ENCODE peak calls at places on chromosome 13, in five cellular contexts. One of them, this sample, is unnamed.

GRCh38 chr13:72379581-72379980 is 347.8 kb downstream of the MZT1 start:
- DNase-seq in naive thymus-derived CD4-positive, alpha-beta T cell: no peak
- DNase-seq in tibial artery: no peak
- DNase-seq in mammary epithelial cell: peak; percentile 72
- DNase-seq in uterus: no peak
- DNase-seq in this sample: no peak

GRCh38 chr13:50713849-50714248 is 129.6 kb downstream of the DLEU7 start:
- DNase-seq in tibial artery: no peak
- DNase-seq in uterus: no peak
- DNase-seq in mammary epithelial cell: peak; percentile 81
- DNase-seq in naive thymus-derived CD4-positive, alpha-beta T cell: peak; percentile 14
- DNase-seq in this sample: no peak

GRCh38 chr13:94558721-94559120 is 37.2 kb downstream of the TGDS start:
- DNase-seq in tibial artery: no peak
- DNase-seq in mammary epithelial cell: no peak
- DNase-seq in naive thymus-derived CD4-positive, alpha-beta T cell: peak; percentile 25
- DNase-seq in uterus: no peak
- DNase-seq in this sample: no peak

GRCh38 chr13:93398167-93398566 is 171.6 kb downstream of the GPC6 start:
- DNase-seq in naive thymus-derived CD4-positive, alpha-beta T cell: no peak
- DNase-seq in tibial artery: no peak
- DNase-seq in mammary epithelial cell: no peak
- DNase-seq in uterus: no peak
- DNase-seq in this sample: no peak

GRCh38 chr13:97653741-97654140 is 219.8 kb downstream of the RAP2A start:
- DNase-seq in naive thymus-derived CD4-positive, alpha-beta T cell: no peak
- DNase-seq in tibial artery: no peak
- DNase-seq in mammary epithelial cell: peak; percentile 55
- DNase-seq in uterus: no peak
- DNase-seq in this sample: no peak

GRCh38 chr13:40230833-40231266 is 435.6 kb downstream of the FOXO1 start:
- DNase-seq in tibial artery: no peak
- DNase-seq in mammary epithelial cell: no peak
- DNase-seq in naive thymus-derived CD4-positive, alpha-beta T cell: no peak
- DNase-seq in uterus: no peak
- DNase-seq in this sample: no peak

GRCh38 chr13:40342901-40343300 is 323.5 kb downstream of the FOXO1 start:
- DNase-seq in naive thymus-derived CD4-positive, alpha-beta T cell: no peak
- DNase-seq in tibial artery: no peak
- DNase-seq in mammary epithelial cell: no peak
- DNase-seq in uterus: no peak
- DNase-seq in this sample: no peak

GRCh38 chr13:47033216-47033615 is 136.4 kb upstream of the HTR2A start:
- DNase-seq in mammary epithelial cell: peak; percentile 10
- DNase-seq in tibial artery: no peak
- DNase-seq in uterus: no peak
- DNase-seq in naive thymus-derived CD4-positive, alpha-beta T cell: no peak
- DNase-seq in this sample: no peak

GRCh38 chr13:26074706-26075105 is 22.9 kb upstream of the SHISA2 start:
- DNase-seq in mammary epithelial cell: peak; percentile 31
- DNase-seq in naive thymus-derived CD4-positive, alpha-beta T cell: no peak
- DNase-seq in uterus: no peak
- DNase-seq in tibial artery: no peak
- DNase-seq in this sample: no peak
- H3K4me3 ChIP-seq in mammary epithelial cell: no peak overlapping the region
- H3K4me3 ChIP-seq in naive thymus-derived CD4-positive, alpha-beta T cell: no peak overlapping the region
- H3K4me3 ChIP-seq in uterus: no peak overlapping the region
- H3K4me3 ChIP-seq in tibial artery: no peak overlapping the region
- H3K4me3 ChIP-seq in this sample: no peak overlapping the region

GRCh38 chr13:74080762-74081161 is 53.4 kb downstream of the KLF12 start:
- DNase-seq in tibial artery: no peak
- DNase-seq in uterus: no peak
- DNase-seq in mammary epithelial cell: no peak
- DNase-seq in naive thymus-derived CD4-positive, alpha-beta T cell: no peak
- DNase-seq in this sample: no peak

GRCh38 chr13:74074723-74075122 is 59.5 kb downstream of the KLF12 start:
- DNase-seq in uterus: no peak
- DNase-seq in naive thymus-derived CD4-positive, alpha-beta T cell: no peak
- DNase-seq in mammary epithelial cell: peak; percentile 24
- DNase-seq in tibial artery: no peak
- DNase-seq in this sample: no peak

GRCh38 chr13:74073231-74073630 is 61.0 kb downstream of the KLF12 start:
- DNase-seq in naive thymus-derived CD4-positive, alpha-beta T cell: no peak
- DNase-seq in tibial artery: no peak
- DNase-seq in mammary epithelial cell: no peak
- DNase-seq in uterus: no peak
- DNase-seq in this sample: no peak

GRCh38 chr13:74077847-74078246 is 56.4 kb downstream of the KLF12 start:
- DNase-seq in tibial artery: no peak
- DNase-seq in naive thymus-derived CD4-positive, alpha-beta T cell: no peak
- DNase-seq in uterus: no peak
- DNase-seq in mammary epithelial cell: no peak
- DNase-seq in this sample: no peak

GRCh38 chr13:74077375-74077774 is 56.8 kb downstream of the KLF12 start:
- DNase-seq in naive thymus-derived CD4-positive, alpha-beta T cell: no peak
- DNase-seq in uterus: no peak
- DNase-seq in mammary epithelial cell: no peak
- DNase-seq in tibial artery: no peak
- DNase-seq in this sample: no peak
- H3K4me1 ChIP-seq in naive thymus-derived CD4-positive, alpha-beta T cell: peaks cover 28% of the 10 kb centered on the region
- H3K4me1 ChIP-seq in uterus: no peaks in the 10 kb centered on the region
- H3K4me1 ChIP-seq in mammary epithelial cell: peaks cover 16% of the 10 kb centered on the region
- H3K4me1 ChIP-seq in tibial artery: no peaks in the 10 kb centered on the region
- H3K4me1 ChIP-seq in this sample: no peaks in the 10 kb centered on the region

GRCh38 chr13:42039946-42040729 is 8.3 kb upstream of the DGKH start:
- DNase-seq in uterus: peak; percentile 92
- DNase-seq in mammary epithelial cell: peak; percentile 81
- DNase-seq in naive thymus-derived CD4-positive, alpha-beta T cell: peak; percentile 78
- DNase-seq in tibial artery: peak; percentile 90
- DNase-seq in this sample: peak; percentile 95
- H3K27me3 ChIP-seq in uterus: no peaks in the 10 kb centered on the region
- H3K27me3 ChIP-seq in mammary epithelial cell: no peaks in the 10 kb centered on the region
- H3K27me3 ChIP-seq in naive thymus-derived CD4-positive, alpha-beta T cell: no peaks in the 10 kb centered on the region
- H3K27me3 ChIP-seq in tibial artery: no peaks in the 10 kb centered on the region
- H3K27me3 ChIP-seq in this sample: no peaks in the 10 kb centered on the region

GRCh38 chr13:106619688-106620555 is 52.0 kb upstream of the ARGLU1 start:
- DNase-seq in naive thymus-derived CD4-positive, alpha-beta T cell: peak; percentile 45
- DNase-seq in uterus: no peak
- DNase-seq in tibial artery: peak; percentile 25
- DNase-seq in mammary epithelial cell: peak; percentile 49
- DNase-seq in this sample: peak; percentile 46
- H3K4me3 ChIP-seq in naive thymus-derived CD4-positive, alpha-beta T cell: no peak overlapping the region
- H3K4me3 ChIP-seq in uterus: no peak overlapping the region
- H3K4me3 ChIP-seq in tibial artery: no peak overlapping the region
- H3K4me3 ChIP-seq in mammary epithelial cell: no peak overlapping the region
- H3K4me3 ChIP-seq in this sample: no peak overlapping the region

DNA sequence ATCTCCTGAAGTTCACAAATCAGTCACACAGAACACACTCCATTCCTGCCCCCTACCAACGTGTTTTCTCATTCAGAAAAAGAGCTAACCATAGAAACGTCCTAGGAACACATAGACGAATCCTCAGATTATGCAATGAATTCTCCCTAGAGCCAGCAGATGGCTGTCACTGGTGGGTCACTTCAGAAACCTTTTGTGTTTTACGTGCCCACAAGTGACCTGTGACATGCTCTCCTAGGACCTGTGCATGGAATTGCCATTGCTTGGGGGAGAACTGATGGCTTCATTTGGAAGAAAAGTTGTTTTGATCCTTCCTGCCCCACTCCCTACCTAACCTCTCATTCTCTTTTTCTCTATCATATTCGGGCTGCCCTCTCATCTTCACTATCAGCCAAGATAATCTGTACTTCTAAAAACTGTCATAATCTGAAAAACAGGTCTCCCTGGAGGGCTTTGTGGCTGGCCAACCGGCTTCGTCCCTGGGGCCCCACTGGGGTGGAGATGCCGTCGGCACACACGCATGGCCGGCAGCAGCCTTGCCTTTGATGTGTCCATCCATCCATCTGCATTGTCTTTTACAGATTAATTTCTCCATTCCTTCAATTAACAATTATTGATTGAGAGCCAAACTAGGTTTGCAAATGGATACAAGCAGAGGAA is 144.1 kb upstream of the SERP2 start:
- DNase-seq in uterus: no peak
- DNase-seq in mammary epithelial cell: no peak
- DNase-seq in naive thymus-derived CD4-positive, alpha-beta T cell: no peak
- DNase-seq in tibial artery: no peak
- DNase-seq in this sample: no peak
- H3K4me1 ChIP-seq in uterus: peaks cover 5% of the 10 kb centered on the region
- H3K4me1 ChIP-seq in mammary epithelial cell: peaks cover 15% of the 10 kb centered on the region
- H3K4me1 ChIP-seq in naive thymus-derived CD4-positive, alpha-beta T cell: no peaks in the 10 kb centered on the region
- H3K4me1 ChIP-seq in tibial artery: no peaks in the 10 kb centered on the region
- H3K4me1 ChIP-seq in this sample: no peaks in the 10 kb centered on the region

GRCh38 chr13:31929031-31929770 is 102.4 kb upstream of the FRY start:
- DNase-seq in mammary epithelial cell: no peak
- DNase-seq in uterus: no peak
- DNase-seq in tibial artery: no peak
- DNase-seq in naive thymus-derived CD4-positive, alpha-beta T cell: no peak
- DNase-seq in this sample: no peak

GRCh38 chr13:31925079-31925478 is 106.5 kb upstream of the FRY start:
- DNase-seq in tibial artery: no peak
- DNase-seq in naive thymus-derived CD4-positive, alpha-beta T cell: no peak
- DNase-seq in uterus: no peak
- DNase-seq in mammary epithelial cell: no peak
- DNase-seq in this sample: no peak

GRCh38 chr13:31930901-31931522 is 100.6 kb upstream of the FRY start:
- DNase-seq in mammary epithelial cell: no peak
- DNase-seq in tibial artery: no peak
- DNase-seq in uterus: no peak
- DNase-seq in naive thymus-derived CD4-positive, alpha-beta T cell: no peak
- DNase-seq in this sample: no peak

GRCh38 chr13:31930490-31930889 is 101.1 kb upstream of the FRY start:
- DNase-seq in tibial artery: no peak
- DNase-seq in uterus: no peak
- DNase-seq in mammary epithelial cell: no peak
- DNase-seq in naive thymus-derived CD4-positive, alpha-beta T cell: no peak
- DNase-seq in this sample: no peak

DNA sequence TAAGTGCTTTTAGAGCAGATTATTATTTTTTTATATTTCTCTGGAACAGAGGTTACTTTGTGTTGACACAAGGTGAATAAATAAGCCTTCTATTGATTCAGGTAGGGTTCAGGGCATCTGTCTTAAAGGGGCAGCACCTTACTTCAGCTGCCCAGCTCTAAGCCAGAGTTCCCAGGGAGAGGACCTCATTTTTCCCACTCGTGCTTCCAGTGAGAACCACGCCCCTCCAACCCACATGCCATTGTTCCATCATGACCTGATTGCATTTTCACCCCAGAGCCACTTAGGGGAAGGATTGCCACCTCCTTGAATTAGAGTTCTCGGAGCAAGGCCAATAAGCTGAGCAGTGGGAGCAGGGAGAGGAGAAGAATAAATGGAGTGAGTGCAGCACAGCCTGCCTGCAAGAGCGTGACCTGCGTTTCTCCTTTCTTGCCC is 104.3 kb upstream of the FRY start:
- DNase-seq in uterus: no peak
- DNase-seq in tibial artery: no peak
- DNase-seq in mammary epithelial cell: no peak
- DNase-seq in naive thymus-derived CD4-positive, alpha-beta T cell: no peak
- DNase-seq in this sample: no peak
- H3K27me3 ChIP-seq in uterus: no peaks in the 10 kb centered on the region
- H3K27me3 ChIP-seq in tibial artery: no peaks in the 10 kb centered on the region
- H3K27me3 ChIP-seq in mammary epithelial cell: no peaks in the 10 kb centered on the region
- H3K27me3 ChIP-seq in naive thymus-derived CD4-positive, alpha-beta T cell: no peaks in the 10 kb centered on the region
- H3K27me3 ChIP-seq in this sample: no peaks in the 10 kb centered on the region

DNA sequence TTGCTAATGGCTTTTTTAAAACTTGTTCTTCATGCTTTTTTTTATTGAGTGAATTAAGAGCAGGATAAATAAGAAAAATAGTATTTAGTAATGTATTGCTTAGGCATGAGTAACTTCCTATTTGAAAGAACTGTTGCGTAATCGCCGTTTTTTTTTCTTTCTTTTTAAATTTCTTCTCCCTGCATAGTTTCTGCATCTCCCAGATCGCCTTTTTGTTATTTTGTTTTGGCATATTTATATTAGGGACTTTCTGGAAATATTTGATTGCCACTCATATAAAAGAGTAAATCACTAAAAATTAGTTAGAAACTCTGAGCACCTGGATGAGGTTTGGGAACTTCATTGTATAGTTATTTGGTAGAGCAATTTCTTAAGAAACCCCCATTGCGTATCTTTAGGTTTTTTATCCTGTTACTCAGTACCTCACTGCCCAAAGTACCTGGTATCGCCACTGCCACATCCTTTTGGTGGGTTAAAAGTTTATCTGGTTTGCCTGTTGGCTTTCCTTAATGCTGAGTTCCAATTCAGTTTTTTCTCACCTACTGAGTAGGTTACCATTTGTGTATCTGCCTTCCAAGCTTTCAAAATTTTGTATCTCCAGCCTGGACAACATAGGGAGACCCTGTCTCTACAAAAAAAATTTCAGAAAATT is 36.2 kb upstream of the LPAR6 start:
- DNase-seq in naive thymus-derived CD4-positive, alpha-beta T cell: no peak
- DNase-seq in mammary epithelial cell: peak; percentile 52
- DNase-seq in tibial artery: no peak
- DNase-seq in uterus: no peak
- DNase-seq in this sample: no peak
- H3K4me3 ChIP-seq in naive thymus-derived CD4-positive, alpha-beta T cell: no peak overlapping the region
- H3K4me3 ChIP-seq in mammary epithelial cell: no peak overlapping the region
- H3K4me3 ChIP-seq in tibial artery: no peak overlapping the region
- H3K4me3 ChIP-seq in uterus: no peak overlapping the region
- H3K4me3 ChIP-seq in this sample: no peak overlapping the region

DNA sequence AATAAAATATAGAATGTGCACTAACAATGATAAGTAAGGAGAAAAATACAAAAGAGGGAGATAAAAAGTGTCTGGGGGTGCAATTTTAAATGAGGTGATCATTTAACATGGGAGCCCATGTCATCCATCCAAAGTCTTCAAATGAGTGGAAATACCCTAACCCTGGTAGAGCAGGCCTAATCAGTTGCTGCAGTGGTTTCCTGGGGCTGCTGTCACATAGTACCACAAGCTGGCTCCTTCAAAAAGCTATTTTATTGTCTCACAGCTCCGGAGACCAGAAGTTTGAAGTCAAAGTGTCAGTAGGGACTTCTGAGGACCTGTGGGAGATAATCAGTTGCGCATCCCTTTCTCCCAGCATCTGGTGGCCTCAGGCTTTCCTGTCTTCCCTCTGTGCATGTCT is 717.9 kb downstream of the DIAPH3 start:
- DNase-seq in mammary epithelial cell: no peak
- DNase-seq in tibial artery: no peak
- DNase-seq in naive thymus-derived CD4-positive, alpha-beta T cell: no peak
- DNase-seq in uterus: no peak
- DNase-seq in this sample: no peak
- H3K4me1 ChIP-seq in mammary epithelial cell: no peaks in the 10 kb centered on the region
- H3K4me1 ChIP-seq in tibial artery: no peaks in the 10 kb centered on the region
- H3K4me1 ChIP-seq in naive thymus-derived CD4-positive, alpha-beta T cell: no peaks in the 10 kb centered on the region
- H3K4me1 ChIP-seq in uterus: no peaks in the 10 kb centered on the region
- H3K4me1 ChIP-seq in this sample: peaks cover 35% of the 10 kb centered on the region

GRCh38 chr13:102386461-102386860 is 15.4 kb downstream of the FGF14 start:
- DNase-seq in uterus: no peak
- DNase-seq in mammary epithelial cell: no peak
- DNase-seq in naive thymus-derived CD4-positive, alpha-beta T cell: no peak
- DNase-seq in tibial artery: no peak
- DNase-seq in this sample: no peak
- H3K27me3 ChIP-seq in uterus: no peaks in the 10 kb centered on the region
- H3K27me3 ChIP-seq in mammary epithelial cell: no peaks in the 10 kb centered on the region
- H3K27me3 ChIP-seq in naive thymus-derived CD4-positive, alpha-beta T cell: no peaks in the 10 kb centered on the region
- H3K27me3 ChIP-seq in tibial artery: no peaks in the 10 kb centered on the region
- H3K27me3 ChIP-seq in this sample: peaks cover 5% of the 10 kb centered on the region